ENCODE peak calls at places on chromosome 16, in five cellular contexts. A is bronchial epithelial cell; C is CD8-positive, alpha-beta T cell; F is BJ; R is OCI-LY7. M is an unnamed sample.

GRCh38 chr16:88978608-88979346 is 1.8 kb upstream of the CBFA2T3 start:
- DNase-seq in A (no peak), C (no peak), F (no peak), R (peak; percentile 94), M (no peak)

GRCh38 chr16:65070831-65071230 is 51.0 kb downstream of the CDH11 start:
- DNase-seq in A (peak; percentile 88), C (no peak), F (peak; percentile 84), R (no peak), M (no peak)

GRCh38 chr16:8905795-8906591 is 23.8 kb downstream of the LITAFD start:
- DNase-seq in A (no peak), C (no peak), F (no peak), R (no peak), M (no peak)

GRCh38 chr16:21076186-21076883 is 74.3 kb downstream of the DNAH3 start:
- DNase-seq in A (no peak), C (no peak), F (no peak), R (no peak), M (no peak)

GRCh38 chr16:81442220-81442908 is 2.2 kb upstream of the CMIP start:
- DNase-seq in A (no peak), C (no peak), F (no peak), R (no peak), M (no peak)

GRCh38 chr16:15592324-15592723 is 50.6 kb downstream of the MARF1 start:
- DNase-seq in A (peak; percentile 81), C (peak; percentile 71), F (no peak), R (no peak), M (no peak)

GRCh38 chr16:20850981-20851380 is 44.7 kb downstream of the REXO5 start:
- DNase-seq in A (no peak), C (no peak), F (no peak), R (no peak), M (no peak)

GRCh38 chr16:47018223-47018891 is 44.9 kb upstream of the DNAJA2 start:
- DNase-seq in A (peak; percentile 52), C (no peak), F (no peak), R (peak; percentile 80), M (peak; percentile 35)

DNA sequence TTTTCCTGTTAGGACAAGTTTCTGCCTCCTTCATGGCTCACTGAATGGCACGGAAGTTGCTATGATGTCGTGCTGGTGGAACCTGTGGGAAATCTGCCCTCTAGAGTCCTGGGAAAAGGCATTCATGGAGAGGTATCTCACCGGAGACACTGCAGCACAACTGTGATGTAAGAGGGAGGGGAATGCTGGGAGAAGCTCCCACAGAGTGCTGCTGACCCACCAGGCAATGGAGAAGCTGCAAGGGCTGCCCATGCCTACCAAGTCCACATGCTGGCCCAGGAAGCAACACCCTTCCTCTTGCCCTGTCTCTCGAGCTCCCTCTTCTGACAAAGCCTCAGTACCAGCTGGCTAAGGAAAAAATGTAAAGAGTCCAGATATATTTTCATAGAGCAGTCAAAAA is 45.2 kb upstream of the SLC5A11 start:
- DNase-seq in A (peak; percentile 83), C (no peak), F (no peak), R (no peak), M (no peak)
- TF ChIP-seq CTCF in A (peak; percentile 56), C (no peak), F (peak; percentile 25), R (no peak), M (no peak)

GRCh38 chr16:24298539-24298938 is 42.4 kb downstream of the CACNG3 start:
- DNase-seq in A (no peak), C (no peak), F (no peak), R (no peak), M (no peak)
- TF ChIP-seq CTCF in A (no peak), C (no peak), F (no peak), R (no peak), M (no peak)

DNA sequence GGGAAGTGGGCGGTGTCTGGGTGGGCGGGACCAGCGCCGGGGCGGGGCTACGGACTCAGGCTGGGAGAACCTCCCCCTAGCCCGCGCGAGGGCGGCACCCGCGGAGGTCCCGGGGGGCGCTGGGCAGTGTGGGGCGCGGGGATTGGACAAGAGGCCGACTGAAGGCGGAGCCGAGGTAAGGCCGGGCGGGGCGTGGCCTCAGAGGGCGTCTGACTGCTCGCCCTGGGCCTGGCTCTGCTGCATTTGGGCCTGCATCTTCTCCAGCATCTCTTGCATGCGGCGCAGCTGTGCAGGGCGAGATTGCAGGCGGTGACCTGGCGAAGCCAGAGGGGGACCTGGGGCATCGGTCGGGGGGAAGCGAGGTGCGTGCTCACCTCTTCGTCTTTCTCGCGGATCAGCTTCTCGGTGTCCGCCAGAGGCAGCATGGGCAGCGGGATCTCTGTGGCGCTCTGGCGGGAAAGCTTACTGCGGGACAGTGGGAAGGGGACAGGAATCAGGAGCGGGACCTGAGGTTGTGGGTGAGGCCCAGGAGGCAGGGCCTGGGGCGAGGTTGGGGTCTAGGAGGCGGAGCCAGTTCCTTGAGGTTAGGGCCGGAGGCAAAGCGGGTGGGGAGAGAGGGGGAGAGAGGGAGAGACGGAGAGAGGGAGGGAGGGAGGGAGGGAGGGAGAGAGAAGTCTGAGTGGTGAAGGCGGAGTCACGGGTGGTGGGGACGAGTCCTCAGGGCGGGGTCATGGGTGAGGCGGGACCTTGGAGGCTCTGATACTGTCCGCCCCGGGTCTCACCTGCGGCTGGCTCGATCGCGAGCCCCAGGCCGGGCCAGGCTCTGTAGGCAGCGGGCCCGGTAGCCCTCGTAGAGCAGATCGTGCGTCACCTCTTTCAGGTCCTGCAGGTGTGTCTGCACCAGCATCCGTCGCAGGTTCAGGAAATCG is 3.9 kb downstream of the SEPTIN1 start:
- DNase-seq in A (peak; percentile 87), C (peak; percentile 100), F (peak; percentile 81), R (peak; percentile 99), M (peak; percentile 99)
- TF ChIP-seq CTCF in A (peak; percentile 29), C (no peak), F (peak; percentile 45), R (no peak), M (peak; percentile 34)

DNA sequence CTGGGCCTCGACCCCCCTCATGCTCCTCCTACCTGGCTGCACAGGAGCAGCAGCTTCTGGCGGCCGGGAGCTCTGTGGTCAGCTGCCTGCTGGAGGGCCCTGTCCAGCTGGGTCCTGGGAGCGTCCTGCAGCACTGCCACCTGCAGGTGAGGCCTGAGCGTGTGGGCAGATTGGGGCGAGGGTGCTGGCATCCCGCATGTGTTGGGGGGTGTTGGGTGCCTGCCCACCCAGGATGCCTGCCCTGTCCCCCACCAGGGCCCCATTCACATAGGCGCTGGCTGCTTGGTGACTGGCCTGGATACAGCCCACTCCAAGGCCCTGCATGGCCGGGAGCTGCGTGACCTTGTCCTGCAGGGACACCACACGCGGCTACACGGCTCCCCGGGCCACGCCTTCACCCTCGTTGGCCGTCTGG is 16.5 kb downstream of the FCSK start:
- DNase-seq in A (no peak), C (no peak), F (no peak), R (no peak), M (peak; percentile 66)
- TF ChIP-seq CTCF in A (peak; percentile 43), C (no peak), F (peak; percentile 53), R (peak; percentile 27), M (peak; percentile 67)

DNA sequence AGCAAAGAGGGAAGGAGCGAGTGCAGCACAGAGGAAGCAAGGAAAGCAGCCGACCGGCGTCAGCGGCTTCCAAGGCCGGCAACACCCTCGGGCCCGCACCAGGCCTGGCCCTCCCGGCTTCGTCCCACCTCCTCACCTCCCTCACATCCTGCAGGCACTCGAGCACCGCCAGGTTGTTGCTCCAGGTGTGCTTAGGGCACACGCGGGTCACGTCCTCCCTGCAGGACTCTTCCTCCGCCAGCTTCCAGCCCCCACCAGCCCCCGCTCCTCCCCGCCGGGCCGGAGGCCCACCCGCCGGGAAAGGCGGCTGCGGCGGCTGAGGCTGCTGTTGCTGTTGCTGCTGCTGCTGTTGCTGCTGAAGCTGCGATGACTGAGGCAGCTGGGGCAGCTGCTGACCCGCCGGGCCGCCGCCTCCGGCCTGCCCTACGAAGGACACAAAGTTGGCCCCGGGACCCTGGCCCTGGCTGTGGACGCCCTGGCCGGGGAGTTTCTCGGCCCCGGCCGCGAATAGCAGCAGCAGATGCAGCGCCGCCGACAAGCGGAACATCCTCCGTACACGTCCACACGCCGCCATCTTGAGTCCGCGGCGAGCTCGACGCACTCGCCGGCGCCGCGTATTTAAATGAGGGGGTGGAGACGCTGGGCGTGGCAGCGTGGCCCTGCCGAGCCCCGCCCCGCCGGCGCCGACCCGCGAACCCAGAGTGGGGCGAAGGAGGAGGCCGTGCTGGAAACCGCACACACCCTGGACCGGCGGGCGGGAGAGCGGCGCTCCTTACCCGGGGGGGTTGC is at the start of gene GLG1:
- DNase-seq in A (peak; percentile 79), C (peak; percentile 94), F (peak; percentile 49), R (peak; percentile 95), M (peak; percentile 78)
- TF ChIP-seq CTCF in A (no peak), C (no peak), F (no peak), R (no peak), M (no peak)

GRCh38 chr16:53372942-53373871 is 61.1 kb upstream of the RBL2 start:
- DNase-seq in A (peak; percentile 51), C (peak; percentile 88), F (no peak), R (no peak), M (no peak)
- TF ChIP-seq CTCF in A (no peak), C (no peak), F (no peak), R (no peak), M (no peak)

DNA sequence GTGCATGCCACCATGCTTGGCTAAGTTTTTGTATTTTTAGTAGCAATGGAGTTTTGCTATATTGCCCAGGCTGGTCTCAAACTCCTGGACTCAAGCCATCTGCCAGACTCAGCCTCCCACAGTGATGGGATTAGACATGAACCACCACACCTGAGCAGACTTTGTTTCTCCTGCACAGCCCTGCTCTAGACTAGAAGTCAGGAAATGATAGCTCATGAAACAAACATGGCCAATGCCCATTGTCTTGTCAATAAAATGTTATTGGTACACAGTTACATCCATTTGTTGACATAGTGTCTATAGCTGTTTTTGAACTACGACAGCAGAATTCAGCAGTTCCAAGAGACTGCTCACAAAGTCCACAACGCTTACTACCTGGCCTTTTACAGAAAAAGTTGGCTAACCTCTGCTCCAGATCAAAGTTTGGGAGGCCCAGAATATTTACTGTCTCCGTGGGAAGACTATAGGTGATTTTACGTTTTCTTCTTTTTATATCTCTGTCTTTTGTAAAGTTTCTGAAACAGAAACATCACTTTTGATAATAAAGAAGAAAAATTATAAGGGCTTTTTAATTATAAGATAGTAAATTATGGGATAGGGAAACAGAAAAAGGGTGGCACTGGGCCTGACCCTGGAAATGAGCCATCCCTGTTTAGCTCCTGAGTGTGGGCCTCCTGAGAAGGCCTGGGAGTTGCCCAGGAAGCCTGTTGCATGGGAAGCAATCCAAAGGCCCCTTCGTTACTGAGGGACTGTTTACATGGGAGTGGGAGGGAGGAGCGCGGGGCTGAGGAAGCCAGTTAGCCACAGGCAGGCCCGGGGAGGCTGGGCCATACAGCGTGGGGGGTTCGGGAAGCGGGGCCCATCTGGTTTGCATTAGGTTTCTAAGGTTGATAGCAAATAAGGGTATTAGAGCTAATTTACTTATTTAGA is 201.5 kb downstream of the IRF8 start:
- DNase-seq in A (no peak), C (no peak), F (peak; percentile 0), R (no peak), M (no peak)
- TF ChIP-seq CTCF in A (no peak), C (no peak), F (no peak), R (no peak), M (no peak)

M was measured in progenitor cell of endocrine pancreas.